ENCODE peak calls at places on chromosomes 6 and 20, in seven cellular contexts. One of them, this sample, is unnamed. For H3K4me1 and H3K9me3, the result is how much of the 10 kb centered on the place peaks cover.

GRCh38 chr6:28673800-28674671 is 148.4 kb downstream of the GPX5 start:
- DNase-seq in MM.1S: peak
- DNase-seq in transverse colon: no peak
- DNase-seq in Peyer's patch: no peak
- DNase-seq in body of pancreas: no peak
- DNase-seq in esophagus squamous epithelium: no peak
- DNase-seq in A549: peak
- DNase-seq in this sample: no peak

GRCh38 chr6:54191460-54191859 is 80.2 kb downstream of the MLIP start:
- DNase-seq in MM.1S: no peak
- DNase-seq in transverse colon: no peak
- DNase-seq in Peyer's patch: no peak
- DNase-seq in body of pancreas: no peak
- DNase-seq in esophagus squamous epithelium: no peak
- DNase-seq in A549: peak
- DNase-seq in this sample: no peak

GRCh38 chr20:19921349-19921793 is 95.8 kb upstream of the NAA20 start:
- DNase-seq in MM.1S: no peak
- DNase-seq in transverse colon: no peak
- DNase-seq in Peyer's patch: no peak
- DNase-seq in body of pancreas: no peak
- DNase-seq in esophagus squamous epithelium: no peak
- DNase-seq in A549: no peak
- DNase-seq in this sample: no peak

GRCh38 chr20:53579581-53580375 is 13.9 kb downstream of the ZNF217 start:
- DNase-seq in MM.1S: no peak
- DNase-seq in transverse colon: peak
- DNase-seq in Peyer's patch: peak
- DNase-seq in body of pancreas: no peak
- DNase-seq in esophagus squamous epithelium: no peak
- DNase-seq in A549: peak
- DNase-seq in this sample: no peak

GRCh38 chr6:5956939-5957338 is 49.8 kb downstream of the NRN1 start:
- DNase-seq in MM.1S: no peak
- DNase-seq in transverse colon: no peak
- DNase-seq in Peyer's patch: no peak
- DNase-seq in body of pancreas: no peak
- DNase-seq in esophagus squamous epithelium: no peak
- DNase-seq in A549: no peak
- DNase-seq in this sample: no peak

GRCh38 chr6:163793584-163793983 is 379.1 kb downstream of the QKI start:
- DNase-seq in MM.1S: no peak
- DNase-seq in transverse colon: no peak
- DNase-seq in Peyer's patch: no peak
- DNase-seq in body of pancreas: no peak
- DNase-seq in esophagus squamous epithelium: no peak
- DNase-seq in A549: peak
- DNase-seq in this sample: no peak

GRCh38 chr6:2935566-2936291 is 32.6 kb upstream of the SERPINB9 start:
- DNase-seq in MM.1S: no peak
- DNase-seq in transverse colon: no peak
- DNase-seq in Peyer's patch: peak
- DNase-seq in body of pancreas: no peak
- DNase-seq in esophagus squamous epithelium: no peak
- DNase-seq in A549: no peak
- DNase-seq in this sample: no peak

GRCh38 chr6:17986656-17987575 is 519 bp downstream of the KIF13A start:
- DNase-seq in MM.1S: peak
- DNase-seq in transverse colon: peak
- DNase-seq in Peyer's patch: peak
- DNase-seq in body of pancreas: peak
- DNase-seq in esophagus squamous epithelium: peak
- DNase-seq in A549: peak
- DNase-seq in this sample: no peak

GRCh38 chr6:37793067-37793466 is 26.5 kb upstream of the ZFAND3 start:
- DNase-seq in MM.1S: no peak
- DNase-seq in transverse colon: no peak
- DNase-seq in Peyer's patch: no peak
- DNase-seq in body of pancreas: no peak
- DNase-seq in esophagus squamous epithelium: no peak
- DNase-seq in A549: no peak
- DNase-seq in this sample: no peak

GRCh38 chr20:22180244-22180643 is 404.1 kb downstream of the FOXA2 start:
- DNase-seq in MM.1S: no peak
- DNase-seq in transverse colon: no peak
- DNase-seq in Peyer's patch: no peak
- DNase-seq in body of pancreas: no peak
- DNase-seq in esophagus squamous epithelium: no peak
- DNase-seq in A549: peak
- DNase-seq in this sample: no peak

GRCh38 chr6:2940010-2940850 is 31.1 kb downstream of the SERPINB6 start:
- DNase-seq in MM.1S: peak
- DNase-seq in transverse colon: no peak
- DNase-seq in Peyer's patch: peak
- DNase-seq in body of pancreas: no peak
- DNase-seq in esophagus squamous epithelium: no peak
- DNase-seq in A549: peak
- DNase-seq in this sample: peak

GRCh38 chr20:33250666-33251065 is 14.9 kb downstream of the BPIFA1 start:
- DNase-seq in MM.1S: no peak
- DNase-seq in transverse colon: no peak
- DNase-seq in Peyer's patch: no peak
- DNase-seq in body of pancreas: no peak
- DNase-seq in esophagus squamous epithelium: no peak
- DNase-seq in A549: no peak
- DNase-seq in this sample: no peak

GRCh38 chr6:15243994-15244604 is 1.8 kb upstream of the JARID2 start:
- DNase-seq in MM.1S: no peak
- DNase-seq in transverse colon: no peak
- DNase-seq in Peyer's patch: no peak
- DNase-seq in body of pancreas: peak
- DNase-seq in esophagus squamous epithelium: no peak
- DNase-seq in A549: peak
- DNase-seq in this sample: no peak

GRCh38 chr6:15268130-15268908 is 22.4 kb downstream of the JARID2 start:
- DNase-seq in MM.1S: no peak
- DNase-seq in transverse colon: no peak
- DNase-seq in Peyer's patch: no peak
- DNase-seq in body of pancreas: no peak
- DNase-seq in esophagus squamous epithelium: no peak
- DNase-seq in A549: no peak
- DNase-seq in this sample: no peak

GRCh38 chr6:143232849-143233248 is 172.2 kb downstream of the AIG1 start:
- DNase-seq in MM.1S: no peak
- DNase-seq in transverse colon: peak
- DNase-seq in Peyer's patch: peak
- DNase-seq in body of pancreas: peak
- DNase-seq in esophagus squamous epithelium: no peak
- DNase-seq in A549: peak
- DNase-seq in this sample: no peak

GRCh38 chr20:48530957-48531356 is 296.8 kb downstream of the PREX1 start:
- DNase-seq in MM.1S: no peak
- DNase-seq in transverse colon: no peak
- DNase-seq in Peyer's patch: no peak
- DNase-seq in body of pancreas: no peak
- DNase-seq in esophagus squamous epithelium: no peak
- DNase-seq in A549: no peak
- DNase-seq in this sample: no peak

GRCh38 chr6:128597956-128598355 is 77.6 kb upstream of the PTPRK start:
- DNase-seq in MM.1S: no peak
- DNase-seq in transverse colon: no peak
- DNase-seq in Peyer's patch: no peak
- DNase-seq in body of pancreas: no peak
- DNase-seq in esophagus squamous epithelium: no peak
- DNase-seq in A549: no peak
- DNase-seq in this sample: no peak

GRCh38 chr6:128803911-128804310 is 79.0 kb upstream of the LAMA2 start:
- DNase-seq in MM.1S: no peak
- DNase-seq in transverse colon: no peak
- DNase-seq in Peyer's patch: no peak
- DNase-seq in body of pancreas: no peak
- DNase-seq in esophagus squamous epithelium: no peak
- DNase-seq in A549: no peak
- DNase-seq in this sample: no peak

GRCh38 chr20:53827996-53828672 is 234.5 kb upstream of the ZNF217 start:
- DNase-seq in MM.1S: no peak
- DNase-seq in transverse colon: no peak
- DNase-seq in Peyer's patch: peak
- DNase-seq in body of pancreas: peak
- DNase-seq in esophagus squamous epithelium: no peak
- DNase-seq in A549: peak
- DNase-seq in this sample: no peak

GRCh38 chr6:37488464-37488863 is 11.2 kb downstream of the CCDC167 start:
- DNase-seq in MM.1S: no peak
- DNase-seq in transverse colon: no peak
- DNase-seq in Peyer's patch: no peak
- DNase-seq in body of pancreas: no peak
- DNase-seq in esophagus squamous epithelium: no peak
- DNase-seq in A549: no peak
- DNase-seq in this sample: peak

GRCh38 chr6:158072083-158072721 is 90.5 kb downstream of the SYNJ2 start:
- DNase-seq in MM.1S: peak
- DNase-seq in transverse colon: peak
- DNase-seq in Peyer's patch: peak
- DNase-seq in body of pancreas: peak
- DNase-seq in esophagus squamous epithelium: no peak
- DNase-seq in A549: peak
- DNase-seq in this sample: peak

GRCh38 chr6:88520445-88520844 is 354.3 kb upstream of the CNR1 start:
- DNase-seq in MM.1S: no peak
- DNase-seq in transverse colon: no peak
- DNase-seq in Peyer's patch: no peak
- DNase-seq in body of pancreas: no peak
- DNase-seq in esophagus squamous epithelium: no peak
- DNase-seq in A549: no peak
- DNase-seq in this sample: no peak

GRCh38 chr6:34362176-34362575 is 30.3 kb downstream of the NUDT3 start:
- DNase-seq in MM.1S: no peak
- DNase-seq in transverse colon: no peak
- DNase-seq in Peyer's patch: no peak
- DNase-seq in body of pancreas: no peak
- DNase-seq in esophagus squamous epithelium: no peak
- DNase-seq in A549: no peak
- DNase-seq in this sample: no peak

GRCh38 chr6:34360556-34360955 is 31.9 kb downstream of the NUDT3 start:
- DNase-seq in MM.1S: no peak
- DNase-seq in transverse colon: no peak
- DNase-seq in Peyer's patch: no peak
- DNase-seq in body of pancreas: no peak
- DNase-seq in esophagus squamous epithelium: no peak
- DNase-seq in A549: no peak
- DNase-seq in this sample: no peak

GRCh38 chr6:34366639-34366921 is 25.9 kb downstream of the NUDT3 start:
- DNase-seq in MM.1S: no peak
- DNase-seq in transverse colon: no peak
- DNase-seq in Peyer's patch: no peak
- DNase-seq in body of pancreas: no peak
- DNase-seq in esophagus squamous epithelium: no peak
- DNase-seq in A549: no peak
- DNase-seq in this sample: no peak

GRCh38 chr6:34359438-34360158 is 32.9 kb downstream of the NUDT3 start:
- DNase-seq in MM.1S: no peak
- DNase-seq in transverse colon: no peak
- DNase-seq in Peyer's patch: no peak
- DNase-seq in body of pancreas: no peak
- DNase-seq in esophagus squamous epithelium: no peak
- DNase-seq in A549: no peak
- DNase-seq in this sample: no peak

GRCh38 chr6:34362909-34363713 is 29.4 kb downstream of the NUDT3 start:
- DNase-seq in MM.1S: no peak
- DNase-seq in transverse colon: no peak
- DNase-seq in Peyer's patch: no peak
- DNase-seq in body of pancreas: no peak
- DNase-seq in esophagus squamous epithelium: no peak
- DNase-seq in A549: no peak
- DNase-seq in this sample: no peak
- H3K4me1 ChIP-seq in MM.1S: under half
- H3K4me1 ChIP-seq in transverse colon: under half
- H3K4me1 ChIP-seq in Peyer's patch: under half
- H3K4me1 ChIP-seq in body of pancreas: under half
- H3K4me1 ChIP-seq in esophagus squamous epithelium: under half
- H3K4me1 ChIP-seq in A549: under half
- H3K4me1 ChIP-seq in this sample: under half

GRCh38 chr6:16474834-16475781 is 236.7 kb downstream of the GMPR start:
- DNase-seq in MM.1S: no peak
- DNase-seq in transverse colon: no peak
- DNase-seq in Peyer's patch: no peak
- DNase-seq in body of pancreas: no peak
- DNase-seq in esophagus squamous epithelium: no peak
- DNase-seq in A549: no peak
- DNase-seq in this sample: no peak

GRCh38 chr6:16476861-16477260 is 238.5 kb downstream of the GMPR start:
- DNase-seq in MM.1S: no peak
- DNase-seq in transverse colon: no peak
- DNase-seq in Peyer's patch: no peak
- DNase-seq in body of pancreas: no peak
- DNase-seq in esophagus squamous epithelium: no peak
- DNase-seq in A549: no peak
- DNase-seq in this sample: no peak

GRCh38 chr6:16480780-16481179 is 242.4 kb downstream of the GMPR start:
- DNase-seq in MM.1S: no peak
- DNase-seq in transverse colon: no peak
- DNase-seq in Peyer's patch: no peak
- DNase-seq in body of pancreas: no peak
- DNase-seq in esophagus squamous epithelium: no peak
- DNase-seq in A549: no peak
- DNase-seq in this sample: no peak

GRCh38 chr6:16473908-16474791 is 235.8 kb downstream of the GMPR start:
- DNase-seq in MM.1S: no peak
- DNase-seq in transverse colon: no peak
- DNase-seq in Peyer's patch: no peak
- DNase-seq in body of pancreas: no peak
- DNase-seq in esophagus squamous epithelium: no peak
- DNase-seq in A549: no peak
- DNase-seq in this sample: peak

GRCh38 chr6:16477367-16478149 is 239.2 kb downstream of the GMPR start:
- DNase-seq in MM.1S: no peak
- DNase-seq in transverse colon: no peak
- DNase-seq in Peyer's patch: no peak
- DNase-seq in body of pancreas: no peak
- DNase-seq in esophagus squamous epithelium: no peak
- DNase-seq in A549: no peak
- DNase-seq in this sample: no peak
- H3K27ac ChIP-seq in MM.1S: no peak
- H3K27ac ChIP-seq in transverse colon: no peak
- H3K27ac ChIP-seq in Peyer's patch: no peak
- H3K27ac ChIP-seq in body of pancreas: no peak
- H3K27ac ChIP-seq in esophagus squamous epithelium: no peak
- H3K27ac ChIP-seq in A549: no peak
- H3K27ac ChIP-seq in this sample: no peak

GRCh38 chr20:29744071-29744470 is 1513.4 kb upstream of the DEFB115 start:
- DNase-seq in MM.1S: no peak
- DNase-seq in transverse colon: no peak
- DNase-seq in Peyer's patch: no peak
- DNase-seq in body of pancreas: no peak
- DNase-seq in esophagus squamous epithelium: no peak
- DNase-seq in A549: no peak
- DNase-seq in this sample: no peak
- H3K9me3 ChIP-seq in MM.1S: under half
- H3K9me3 ChIP-seq in transverse colon: under half
- H3K9me3 ChIP-seq in Peyer's patch: under half
- H3K9me3 ChIP-seq in body of pancreas: under half
- H3K9me3 ChIP-seq in esophagus squamous epithelium: under half
- H3K9me3 ChIP-seq in A549: under half
- H3K9me3 ChIP-seq in this sample: under half

GRCh38 chr6:41966214-41966920 is 24.8 kb upstream of the CCND3 start:
- DNase-seq in MM.1S: no peak
- DNase-seq in transverse colon: no peak
- DNase-seq in Peyer's patch: no peak
- DNase-seq in body of pancreas: no peak
- DNase-seq in esophagus squamous epithelium: no peak
- DNase-seq in A549: no peak
- DNase-seq in this sample: no peak
- H3K4me1 ChIP-seq in MM.1S: under half
- H3K4me1 ChIP-seq in transverse colon: under half
- H3K4me1 ChIP-seq in Peyer's patch: under half
- H3K4me1 ChIP-seq in body of pancreas: under half
- H3K4me1 ChIP-seq in esophagus squamous epithelium: under half
- H3K4me1 ChIP-seq in A549: half or more
- H3K4me1 ChIP-seq in this sample: half or more